ENCODE peak calls at places on chromosomes 5 and 9, in seven cellular contexts. One of them, this sample, is unnamed.

GRCh38 chr5:151612689-151613427 is 21.7 kb upstream of the FAT2 start:
- DNase-seq in testis: no peak
- DNase-seq in tibial nerve: no peak
- DNase-seq in tibial artery: no peak
- DNase-seq in CD8-positive, alpha-beta T cell: peak
- DNase-seq in coronary artery: no peak
- DNase-seq in transverse colon: no peak
- DNase-seq in this sample: no peak

GRCh38 chr9:84139296-84140100 is 158.9 kb downstream of the RMI1 start:
- DNase-seq in testis: peak
- DNase-seq in tibial nerve: no peak
- DNase-seq in tibial artery: no peak
- DNase-seq in CD8-positive, alpha-beta T cell: no peak
- DNase-seq in coronary artery: no peak
- DNase-seq in transverse colon: peak
- DNase-seq in this sample: no peak

GRCh38 chr5:143041461-143041860 is 271.3 kb downstream of the ARHGAP26 start:
- DNase-seq in testis: no peak
- DNase-seq in tibial nerve: no peak
- DNase-seq in tibial artery: no peak
- DNase-seq in CD8-positive, alpha-beta T cell: no peak
- DNase-seq in coronary artery: no peak
- DNase-seq in transverse colon: no peak
- DNase-seq in this sample: no peak

GRCh38 chr9:101409079-101409477 is 10.4 kb downstream of the ZNF189 start:
- DNase-seq in testis: no peak
- DNase-seq in tibial nerve: no peak
- DNase-seq in tibial artery: no peak
- DNase-seq in CD8-positive, alpha-beta T cell: no peak
- DNase-seq in coronary artery: no peak
- DNase-seq in transverse colon: no peak
- DNase-seq in this sample: no peak

GRCh38 chr5:96340357-96340756 is 92.7 kb downstream of the PCSK1 start:
- DNase-seq in testis: no peak
- DNase-seq in tibial nerve: no peak
- DNase-seq in tibial artery: peak
- DNase-seq in CD8-positive, alpha-beta T cell: no peak
- DNase-seq in coronary artery: no peak
- DNase-seq in transverse colon: no peak
- DNase-seq in this sample: no peak

GRCh38 chr9:134171316-134172197 is 7.2 kb upstream of the RNU6ATAC start:
- DNase-seq in testis: peak
- DNase-seq in tibial nerve: peak
- DNase-seq in tibial artery: no peak
- DNase-seq in CD8-positive, alpha-beta T cell: peak
- DNase-seq in coronary artery: no peak
- DNase-seq in transverse colon: no peak
- DNase-seq in this sample: no peak

GRCh38 chr5:179166886-179167841 is 107.0 kb downstream of the ZNF354C start:
- DNase-seq in testis: peak
- DNase-seq in tibial nerve: no peak
- DNase-seq in tibial artery: no peak
- DNase-seq in CD8-positive, alpha-beta T cell: peak
- DNase-seq in coronary artery: no peak
- DNase-seq in transverse colon: peak
- DNase-seq in this sample: peak

GRCh38 chr9:78563269-78563668 is 266.3 kb downstream of the PSAT1 start:
- DNase-seq in testis: no peak
- DNase-seq in tibial nerve: no peak
- DNase-seq in tibial artery: no peak
- DNase-seq in CD8-positive, alpha-beta T cell: no peak
- DNase-seq in coronary artery: no peak
- DNase-seq in transverse colon: no peak
- DNase-seq in this sample: no peak

GRCh38 chr5:134477462-134478245 is 47.8 kb upstream of the JADE2 start:
- DNase-seq in testis: no peak
- DNase-seq in tibial nerve: no peak
- DNase-seq in tibial artery: no peak
- DNase-seq in CD8-positive, alpha-beta T cell: no peak
- DNase-seq in coronary artery: no peak
- DNase-seq in transverse colon: peak
- DNase-seq in this sample: no peak

GRCh38 chr5:143008809-143009521 is 238.8 kb downstream of the ARHGAP26 start:
- DNase-seq in testis: peak
- DNase-seq in tibial nerve: no peak
- DNase-seq in tibial artery: peak
- DNase-seq in CD8-positive, alpha-beta T cell: peak
- DNase-seq in coronary artery: no peak
- DNase-seq in transverse colon: peak
- DNase-seq in this sample: no peak

GRCh38 chr5:174047472-174047871 is 2.0 kb downstream of the NSG2 start:
- DNase-seq in testis: no peak
- DNase-seq in tibial nerve: no peak
- DNase-seq in tibial artery: no peak
- DNase-seq in CD8-positive, alpha-beta T cell: no peak
- DNase-seq in coronary artery: no peak
- DNase-seq in transverse colon: no peak
- DNase-seq in this sample: peak

GRCh38 chr9:122912964-122913673 is at the start of gene ZBTB6:
- DNase-seq in testis: peak
- DNase-seq in tibial nerve: peak
- DNase-seq in tibial artery: peak
- DNase-seq in CD8-positive, alpha-beta T cell: peak
- DNase-seq in coronary artery: peak
- DNase-seq in transverse colon: peak
- DNase-seq in this sample: peak

GRCh38 chr9:4155224-4156026 is 144.4 kb downstream of the GLIS3 start:
- DNase-seq in testis: no peak
- DNase-seq in tibial nerve: no peak
- DNase-seq in tibial artery: no peak
- DNase-seq in CD8-positive, alpha-beta T cell: no peak
- DNase-seq in coronary artery: no peak
- DNase-seq in transverse colon: no peak
- DNase-seq in this sample: no peak

GRCh38 chr9:131994364-131995110 is 85.1 kb downstream of the MED27 start:
- DNase-seq in testis: no peak
- DNase-seq in tibial nerve: no peak
- DNase-seq in tibial artery: no peak
- DNase-seq in CD8-positive, alpha-beta T cell: no peak
- DNase-seq in coronary artery: no peak
- DNase-seq in transverse colon: no peak
- DNase-seq in this sample: no peak

GRCh38 chr9:99140685-99141314 is 35.9 kb downstream of the TGFBR1 start:
- DNase-seq in testis: peak
- DNase-seq in tibial nerve: no peak
- DNase-seq in tibial artery: peak
- DNase-seq in CD8-positive, alpha-beta T cell: peak
- DNase-seq in coronary artery: no peak
- DNase-seq in transverse colon: peak
- DNase-seq in this sample: peak

GRCh38 chr5:115461093-115461492 is 83.5 kb downstream of the FEM1C start:
- DNase-seq in testis: no peak
- DNase-seq in tibial nerve: no peak
- DNase-seq in tibial artery: no peak
- DNase-seq in CD8-positive, alpha-beta T cell: no peak
- DNase-seq in coronary artery: no peak
- DNase-seq in transverse colon: no peak
- DNase-seq in this sample: no peak

GRCh38 chr5:53478411-53479044 is 1.9 kb upstream of the FST start:
- DNase-seq in testis: peak
- DNase-seq in tibial nerve: no peak
- DNase-seq in tibial artery: no peak
- DNase-seq in CD8-positive, alpha-beta T cell: peak
- DNase-seq in coronary artery: no peak
- DNase-seq in transverse colon: peak
- DNase-seq in this sample: no peak

GRCh38 chr5:82334856-82335255 is 56.7 kb upstream of the RPS23 start:
- DNase-seq in testis: no peak
- DNase-seq in tibial nerve: no peak
- DNase-seq in tibial artery: no peak
- DNase-seq in CD8-positive, alpha-beta T cell: no peak
- DNase-seq in coronary artery: no peak
- DNase-seq in transverse colon: no peak
- DNase-seq in this sample: no peak

GRCh38 chr5:135246605-135246922 is 152.5 kb downstream of the MACROH2A1 start:
- DNase-seq in testis: no peak
- DNase-seq in tibial nerve: no peak
- DNase-seq in tibial artery: no peak
- DNase-seq in CD8-positive, alpha-beta T cell: no peak
- DNase-seq in coronary artery: peak
- DNase-seq in transverse colon: no peak
- DNase-seq in this sample: no peak

GRCh38 chr5:145825751-145826180 is 9.4 kb downstream of the PRELID2 start:
- DNase-seq in testis: no peak
- DNase-seq in tibial nerve: no peak
- DNase-seq in tibial artery: no peak
- DNase-seq in CD8-positive, alpha-beta T cell: no peak
- DNase-seq in coronary artery: no peak
- DNase-seq in transverse colon: no peak
- DNase-seq in this sample: no peak

GRCh38 chr5:168159425-168159824 is 132.0 kb upstream of the WWC1 start:
- DNase-seq in testis: no peak
- DNase-seq in tibial nerve: no peak
- DNase-seq in tibial artery: peak
- DNase-seq in CD8-positive, alpha-beta T cell: no peak
- DNase-seq in coronary artery: no peak
- DNase-seq in transverse colon: peak
- DNase-seq in this sample: no peak

GRCh38 chr5:116528519-116529234 is 45.9 kb downstream of the SEMA6A start:
- DNase-seq in testis: no peak
- DNase-seq in tibial nerve: no peak
- DNase-seq in tibial artery: no peak
- DNase-seq in CD8-positive, alpha-beta T cell: no peak
- DNase-seq in coronary artery: no peak
- DNase-seq in transverse colon: no peak
- DNase-seq in this sample: no peak

GRCh38 chr9:96418920-96419690 is 935 bp upstream of the ZNF367 start:
- DNase-seq in testis: peak
- DNase-seq in tibial nerve: peak
- DNase-seq in tibial artery: peak
- DNase-seq in CD8-positive, alpha-beta T cell: peak
- DNase-seq in coronary artery: peak
- DNase-seq in transverse colon: peak
- DNase-seq in this sample: peak

GRCh38 chr9:109454041-109454440 is 44.1 kb downstream of the PTPN3 start:
- DNase-seq in testis: no peak
- DNase-seq in tibial nerve: no peak
- DNase-seq in tibial artery: no peak
- DNase-seq in CD8-positive, alpha-beta T cell: no peak
- DNase-seq in coronary artery: no peak
- DNase-seq in transverse colon: no peak
- DNase-seq in this sample: peak

GRCh38 chr9:127642047-127642740 is 30.1 kb downstream of the STXBP1 start:
- DNase-seq in testis: no peak
- DNase-seq in tibial nerve: no peak
- DNase-seq in tibial artery: no peak
- DNase-seq in CD8-positive, alpha-beta T cell: no peak
- DNase-seq in coronary artery: no peak
- DNase-seq in transverse colon: no peak
- DNase-seq in this sample: no peak

DNA sequence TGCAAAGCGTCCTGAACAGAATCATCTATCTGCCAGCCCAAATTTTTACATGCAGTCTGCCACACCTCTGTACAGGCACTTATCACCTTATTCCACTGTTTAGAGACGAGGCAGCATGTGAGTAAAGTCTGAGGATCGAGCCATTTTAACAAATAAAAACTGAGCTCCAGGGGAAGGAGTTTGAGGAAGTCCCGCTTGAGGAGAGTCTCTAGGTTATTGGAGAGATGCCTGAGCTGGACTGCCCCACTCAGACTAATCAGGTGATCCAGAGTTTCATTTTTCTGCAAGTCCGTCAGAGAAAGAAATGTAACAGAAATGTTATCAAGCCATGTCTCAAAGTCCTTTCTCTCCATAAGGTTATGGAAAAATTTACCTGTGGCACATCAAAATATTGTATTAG is 5.3 kb downstream of the FBXW2 start:
- DNase-seq in testis: no peak
- DNase-seq in tibial nerve: no peak
- DNase-seq in tibial artery: no peak
- DNase-seq in CD8-positive, alpha-beta T cell: no peak
- DNase-seq in coronary artery: no peak
- DNase-seq in transverse colon: no peak
- DNase-seq in this sample: no peak
- H3K27ac ChIP-seq in testis: no peak
- H3K27ac ChIP-seq in tibial nerve: no peak
- H3K27ac ChIP-seq in tibial artery: no peak
- H3K27ac ChIP-seq in CD8-positive, alpha-beta T cell: no peak
- H3K27ac ChIP-seq in coronary artery: no peak
- H3K27ac ChIP-seq in transverse colon: no peak
- H3K27ac ChIP-seq in this sample: no peak

GRCh38 chr5:1536298-1537165 is 12.8 kb upstream of the LPCAT1 start:
- DNase-seq in testis: peak
- DNase-seq in tibial nerve: no peak
- DNase-seq in tibial artery: peak
- DNase-seq in CD8-positive, alpha-beta T cell: peak
- DNase-seq in coronary artery: peak
- DNase-seq in transverse colon: peak
- DNase-seq in this sample: no peak
- H3K27ac ChIP-seq in testis: no peak
- H3K27ac ChIP-seq in tibial nerve: peak
- H3K27ac ChIP-seq in tibial artery: no peak
- H3K27ac ChIP-seq in CD8-positive, alpha-beta T cell: peak
- H3K27ac ChIP-seq in coronary artery: no peak
- H3K27ac ChIP-seq in transverse colon: peak
- H3K27ac ChIP-seq in this sample: no peak

DNA sequence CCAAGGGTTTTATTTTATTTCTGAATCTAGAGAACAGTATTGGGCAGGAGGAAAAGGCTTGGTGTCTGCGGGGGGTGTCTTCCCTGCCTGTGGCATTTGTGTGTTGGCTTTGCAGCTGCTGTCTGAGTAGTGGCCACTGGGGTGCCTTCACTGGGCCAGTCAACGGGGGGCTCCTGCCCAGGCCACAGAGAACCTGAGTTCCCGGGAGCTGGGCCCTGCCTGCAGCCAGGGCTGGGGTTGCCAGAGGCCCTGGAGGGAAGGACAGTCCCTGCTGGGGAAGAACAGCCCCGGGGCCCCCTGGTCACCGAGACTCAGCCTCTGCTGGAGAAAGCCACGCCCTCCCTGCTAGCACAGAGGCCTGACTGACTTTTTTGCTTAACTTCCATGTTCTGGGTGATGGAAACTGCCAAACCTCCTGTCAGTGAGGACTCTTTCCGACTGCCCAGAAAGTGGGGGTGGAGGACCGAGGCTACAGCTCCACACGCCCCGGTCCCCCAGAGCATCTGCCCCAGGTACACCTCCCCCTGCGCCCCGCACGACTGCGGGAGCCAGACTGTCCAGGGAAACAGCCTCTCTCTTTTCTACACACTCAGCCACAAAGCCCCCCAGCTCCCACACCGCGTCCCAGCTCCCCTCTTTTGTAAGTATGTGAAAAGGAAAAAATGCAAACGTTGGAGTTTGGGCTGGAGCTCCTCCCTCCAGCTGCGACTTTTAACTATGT is 133.4 kb downstream of the DAB2IP start:
- DNase-seq in testis: peak
- DNase-seq in tibial nerve: no peak
- DNase-seq in tibial artery: no peak
- DNase-seq in CD8-positive, alpha-beta T cell: no peak
- DNase-seq in coronary artery: no peak
- DNase-seq in transverse colon: peak
- DNase-seq in this sample: no peak
- H3K27ac ChIP-seq in testis: no peak
- H3K27ac ChIP-seq in tibial nerve: no peak
- H3K27ac ChIP-seq in tibial artery: no peak
- H3K27ac ChIP-seq in CD8-positive, alpha-beta T cell: no peak
- H3K27ac ChIP-seq in coronary artery: no peak
- H3K27ac ChIP-seq in transverse colon: no peak
- H3K27ac ChIP-seq in this sample: no peak

GRCh38 chr5:57779383-57780223 is 297.0 kb upstream of the ACTBL2 start:
- DNase-seq in testis: peak
- DNase-seq in tibial nerve: no peak
- DNase-seq in tibial artery: no peak
- DNase-seq in CD8-positive, alpha-beta T cell: no peak
- DNase-seq in coronary artery: no peak
- DNase-seq in transverse colon: no peak
- DNase-seq in this sample: no peak
- H3K27ac ChIP-seq in testis: no peak
- H3K27ac ChIP-seq in tibial nerve: no peak
- H3K27ac ChIP-seq in tibial artery: peak
- H3K27ac ChIP-seq in CD8-positive, alpha-beta T cell: no peak
- H3K27ac ChIP-seq in coronary artery: peak
- H3K27ac ChIP-seq in transverse colon: no peak
- H3K27ac ChIP-seq in this sample: no peak

This sample was measured in caudate nucleus.